ENCODE peak calls at places on chromosomes 1 and 21, in seven cellular contexts. A is gastrocnemius medialis, Q is mucosa of descending colon, N is OCI-LY7, P is right cardiac atrium, O is GM23338, X is heart right ventricle. B is an unnamed sample.
A peak's percentile ranks its signal among the peaks of the same experiment; 100 is the strongest.

GRCh38 chr1:221766210-221766609 is 24.3 kb upstream of the DUSP10 start:
- DNase-seq in A (no peak), Q (no peak), N (no peak), P (no peak), O (no peak), X (no peak), B (no peak)

GRCh38 chr21:27190601-27191000 is 223.7 kb upstream of the ADAMTS5 start:
- DNase-seq in A (no peak), Q (no peak), N (no peak), P (no peak), O (no peak), X (no peak), B (no peak)

GRCh38 chr1:161307230-161307768 is 2.5 kb downstream of the MPZ start:
- DNase-seq in A (no peak), Q (no peak), N (peak; percentile 58), P (no peak), O (no peak), X (peak; percentile 60), B (no peak)

GRCh38 chr1:3954391-3955160 is 54.5 kb upstream of the C1orf174 start:
- DNase-seq in A (no peak), Q (no peak), N (no peak), P (no peak), O (no peak), X (no peak), B (no peak)

GRCh38 chr1:13723810-13724209 is 23.8 kb downstream of the PRDM2 start:
- DNase-seq in A (peak; percentile 21), Q (no peak), N (no peak), P (no peak), O (peak; percentile 66), X (no peak), B (no peak)

GRCh38 chr21:14878971-14879370 is 185.8 kb downstream of the NRIP1 start:
- DNase-seq in A (no peak), Q (no peak), N (no peak), P (no peak), O (no peak), X (no peak), B (no peak)

GRCh38 chr1:186577633-186578032 is 102.6 kb downstream of the PTGS2 start:
- DNase-seq in A (no peak), Q (no peak), N (no peak), P (no peak), O (no peak), X (no peak), B (no peak)

GRCh38 chr1:159056069-159056698 is 20.4 kb downstream of the AIM2 start:
- DNase-seq in A (no peak), Q (no peak), N (peak; percentile 35), P (no peak), O (peak; percentile 59), X (no peak), B (no peak)

GRCh38 chr1:44714944-44715571 is 15.9 kb downstream of the RNU5D-1 start:
- DNase-seq in A (peak; percentile 51), Q (peak; percentile 81), N (peak; percentile 92), P (no peak), O (peak; percentile 87), X (peak; percentile 64), B (peak; percentile 29)

GRCh38 chr1:31410871-31411270 is 2.1 kb upstream of the SERINC2 start:
- DNase-seq in A (no peak), Q (no peak), N (no peak), P (no peak), O (no peak), X (no peak), B (no peak)

GRCh38 chr1:247113094-247113497 is 8.9 kb upstream of the ZNF669 start:
- DNase-seq in A (no peak), Q (no peak), N (no peak), P (no peak), O (no peak), X (peak; percentile 24), B (no peak)

GRCh38 chr1:39305555-39305954 is 101.1 kb downstream of the MACF1 start:
- DNase-seq in A (no peak), Q (no peak), N (peak; percentile 6), P (no peak), O (no peak), X (no peak), B (no peak)

GRCh38 chr1:30258471-30258870 is 464.9 kb downstream of the MATN1 start:
- DNase-seq in A (no peak), Q (no peak), N (no peak), P (no peak), O (no peak), X (no peak), B (no peak)

GRCh38 chr1:195754874-195755273 is 853.4 kb downstream of the KCNT2 start:
- DNase-seq in A (no peak), Q (no peak), N (no peak), P (no peak), O (no peak), X (no peak), B (no peak)

GRCh38 chr1:162498442-162498785 is 796 bp downstream of the UHMK1 start:
- DNase-seq in A (no peak), Q (no peak), N (peak; percentile 42), P (no peak), O (no peak), X (no peak), B (no peak)

GRCh38 chr1:17567582-17567981 is 28.1 kb downstream of the ARHGEF10L start:
- DNase-seq in A (no peak), Q (no peak), N (no peak), P (no peak), O (no peak), X (no peak), B (no peak)

DNA sequence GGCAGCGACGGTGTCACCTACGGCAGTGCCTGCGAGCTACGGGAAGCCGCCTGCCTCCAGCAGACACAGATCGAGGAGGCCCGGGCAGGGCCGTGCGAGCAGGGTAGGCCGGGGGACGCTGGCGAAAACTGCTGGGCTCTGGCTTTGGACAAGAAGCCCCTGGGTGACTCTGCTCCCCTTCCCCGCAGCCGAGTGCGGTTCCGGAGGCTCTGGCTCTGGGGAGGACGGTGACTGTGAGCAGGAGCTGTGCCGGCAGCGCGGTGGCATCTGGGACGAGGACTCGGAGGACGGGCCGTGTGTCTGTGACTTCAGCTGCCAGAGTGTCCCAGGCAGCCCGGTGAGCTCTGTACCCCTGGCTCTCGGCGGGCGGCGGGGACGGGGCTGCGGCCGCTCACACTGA is 24.0 kb downstream of the AGRN start:
- DNase-seq in A (no peak), Q (no peak), N (no peak), P (no peak), O (no peak), X (no peak), B (no peak)
- H3K4me1 ChIP-seq in A (peaks cover 10% of the 10 kb centered on the region), Q (peaks cover 11% of the 10 kb centered on the region), N (peaks cover 7% of the 10 kb centered on the region), P (no peaks in the 10 kb centered on the region), O (peaks cover 7% of the 10 kb centered on the region), X (peaks cover 9% of the 10 kb centered on the region), B (peaks cover 17% of the 10 kb centered on the region)

DNA sequence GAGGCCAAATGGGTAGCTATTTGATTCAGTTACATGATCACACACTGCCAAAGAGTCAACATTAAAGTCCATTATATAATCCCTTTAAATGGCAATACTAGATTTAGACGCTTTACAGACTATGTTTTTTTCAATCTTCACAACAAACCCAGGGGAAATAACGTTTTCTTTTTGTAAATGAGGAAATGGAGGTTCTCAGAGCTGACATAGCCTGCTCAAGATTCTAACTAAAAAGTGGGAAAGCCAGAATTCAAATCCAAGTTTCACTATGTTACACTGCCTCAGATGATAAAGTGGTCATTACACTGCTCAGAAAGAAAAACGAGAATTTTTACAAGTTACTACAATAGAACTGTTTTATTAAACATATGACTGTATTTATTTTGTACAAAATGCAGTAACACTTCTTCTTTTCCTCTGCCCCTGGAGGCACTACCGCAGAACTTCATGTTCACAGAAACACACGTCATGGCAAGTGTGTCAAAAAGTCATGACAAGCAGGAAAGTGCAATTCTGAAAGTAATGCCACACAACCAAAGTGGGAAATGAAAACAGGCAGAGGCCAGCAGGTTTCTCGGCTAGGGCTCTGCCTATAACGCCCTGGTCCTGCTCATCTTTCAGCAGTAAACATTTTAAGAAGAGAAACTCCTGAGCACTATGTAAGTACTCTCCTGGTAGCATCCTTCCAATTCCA is 19.0 kb downstream of the THEMIS2 start:
- DNase-seq in A (no peak), Q (peak; percentile 42), N (peak; percentile 64), P (no peak), O (no peak), X (peak; percentile 40), B (no peak)
- H3K4me1 ChIP-seq in A (no peaks in the 10 kb centered on the region), Q (peaks cover 5% of the 10 kb centered on the region), N (peaks cover 68% of the 10 kb centered on the region), P (no peaks in the 10 kb centered on the region), O (no peaks in the 10 kb centered on the region), X (no peaks in the 10 kb centered on the region), B (no peaks in the 10 kb centered on the region)

DNA sequence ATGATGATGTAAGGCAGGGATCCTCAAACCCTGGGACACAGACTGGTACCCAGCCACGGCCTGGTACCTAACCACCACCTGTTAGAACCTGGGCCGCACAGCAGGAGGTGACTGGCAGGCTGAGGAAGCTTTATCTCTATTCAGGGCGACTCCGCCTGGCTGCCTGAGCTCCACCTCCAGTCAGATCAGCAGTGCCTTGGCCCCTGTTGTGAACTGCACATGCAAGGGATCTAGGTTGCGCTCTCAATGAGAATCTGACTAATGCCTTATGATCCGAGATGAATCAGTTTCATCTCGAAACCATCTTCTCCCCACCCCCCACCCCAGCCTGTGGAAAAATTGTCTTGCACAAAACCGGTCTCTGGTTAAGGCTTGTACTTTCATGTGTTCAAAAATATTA is 4.2 kb downstream of the RNPC3 start:
- DNase-seq in A (peak; percentile 29), Q (no peak), N (no peak), P (peak; percentile 35), O (peak; percentile 26), X (no peak), B (no peak)
- H3K4me1 ChIP-seq in A (peaks cover 28% of the 10 kb centered on the region), Q (peaks cover 21% of the 10 kb centered on the region), N (peaks cover 24% of the 10 kb centered on the region), P (peaks cover 2% of the 10 kb centered on the region), O (peaks cover 4% of the 10 kb centered on the region), X (no peaks in the 10 kb centered on the region), B (peaks cover 84% of the 10 kb centered on the region)

GRCh38 chr1:935751-936231 is 12.1 kb downstream of the SAMD11 start:
- DNase-seq in A (no peak), Q (no peak), N (no peak), P (peak; percentile 84), O (peak; percentile 44), X (no peak), B (no peak)

GRCh38 chr1:934991-935750 is 11.4 kb downstream of the SAMD11 start:
- DNase-seq in A (no peak), Q (no peak), N (no peak), P (peak; percentile 69), O (no peak), X (no peak), B (no peak)

GRCh38 chr1:936865-937264 is 13.1 kb downstream of the SAMD11 start:
- DNase-seq in A (no peak), Q (no peak), N (no peak), P (peak; percentile 61), O (no peak), X (no peak), B (no peak)

GRCh38 chr1:937521-937920 is 13.8 kb downstream of the SAMD11 start:
- DNase-seq in A (no peak), Q (no peak), N (no peak), P (no peak), O (no peak), X (no peak), B (no peak)

GRCh38 chr1:936348-936747 is 12.6 kb downstream of the SAMD11 start:
- DNase-seq in A (no peak), Q (no peak), N (no peak), P (no peak), O (no peak), X (no peak), B (no peak)
- H3K4me1 ChIP-seq in A (peaks cover 18% of the 10 kb centered on the region), Q (peaks cover 20% of the 10 kb centered on the region), N (peaks cover 5% of the 10 kb centered on the region), P (no peaks in the 10 kb centered on the region), O (no peaks in the 10 kb centered on the region), X (peaks cover 3% of the 10 kb centered on the region), B (peaks cover 37% of the 10 kb centered on the region)